ENCODE peak calls at places on chromosomes 11 and 22, in six cellular contexts. S is spleen, Z is body of pancreas, V is cardiac muscle cell, Q is breast epithelium, H is IMR-90. X is an unnamed sample. For H3K4me1 and H3K36me3, the result is how much of the 10 kb centered on the place peaks cover.

GRCh38 chr11:117538731-117539130 is 211.1 kb downstream of the CEP164 start:
- DNase-seq in H (no peak), V (no peak), Q (no peak), Z (no peak), S (no peak), X (no peak)

GRCh38 chr22:19228174-19228573 is 49.6 kb upstream of the SLC25A1 start:
- DNase-seq in S (no peak), V (no peak), Q (no peak), H (no peak), Z (no peak), X (no peak)

GRCh38 chr11:43943931-43944751 is 1.7 kb downstream of the C11orf96 start:
- DNase-seq in S (peak), V (peak), Q (no peak), H (peak), Z (no peak), X (no peak)

GRCh38 chr11:23875407-23875950 is 621.4 kb upstream of the LUZP2 start:
- DNase-seq in H (peak), S (no peak), Q (no peak), V (peak), Z (no peak), X (no peak)

GRCh38 chr22:19448739-19449421 is 1.4 kb upstream of the C22orf39 start:
- DNase-seq in Q (no peak), V (no peak), Z (no peak), S (no peak), H (no peak), X (no peak)

GRCh38 chr11:113994077-113994954 is 19.4 kb downstream of the HTR3A start:
- DNase-seq in Q (no peak), Z (peak), V (peak), S (peak), H (no peak), X (no peak)

GRCh38 chr11:95337972-95338429 is 107.0 kb upstream of the SESN3 start:
- DNase-seq in Q (no peak), V (no peak), H (no peak), S (no peak), Z (no peak), X (no peak)

GRCh38 chr22:46051646-46052045 is 74.7 kb upstream of the WNT7B start:
- DNase-seq in Q (no peak), Z (no peak), H (no peak), V (no peak), S (peak), X (peak)

GRCh38 chr11:3222003-3222855 is 3.6 kb upstream of the MRGPRG start:
- DNase-seq in Z (no peak), H (no peak), Q (no peak), S (peak), V (no peak), X (no peak)

GRCh38 chr22:32473388-32473952 is 1.1 kb upstream of the FBXO7 start:
- DNase-seq in Z (no peak), Q (no peak), S (no peak), H (peak), V (peak), X (no peak)

GRCh38 chr11:95853138-95853537 is 62.8 kb downstream of the CEP57 start:
- DNase-seq in H (no peak), Z (no peak), V (no peak), Q (no peak), S (no peak), X (no peak)

GRCh38 chr22:19970479-19971275 is 29.1 kb upstream of the TXNRD2 start:
- DNase-seq in V (peak), S (peak), Z (peak), H (peak), Q (no peak), X (peak)

GRCh38 chr11:36162909-36163434 is 126.3 kb downstream of the COMMD9 start:
- DNase-seq in V (peak), Z (peak), S (no peak), Q (no peak), H (no peak), X (peak)

GRCh38 chr11:35567737-35568465 is 42.5 kb upstream of the PAMR1 start:
- DNase-seq in Z (peak), H (peak), S (no peak), V (no peak), Q (peak), X (no peak)

GRCh38 chr22:35928273-35928798 is 100.3 kb downstream of the RBFOX2 start:
- DNase-seq in V (no peak), Q (no peak), Z (no peak), S (no peak), H (no peak), X (no peak)

GRCh38 chr11:96315476-96315875 is 27.5 kb downstream of the MAML2 start:
- DNase-seq in S (no peak), H (no peak), Q (no peak), Z (no peak), V (no peak), X (no peak)

GRCh38 chr11:61131998-61132555 is 29.1 kb downstream of the VPS37C start:
- DNase-seq in Z (no peak), S (no peak), H (no peak), Q (no peak), V (no peak), X (no peak)

GRCh38 chr11:13944801-13945505 is 17.6 kb upstream of the SPON1 start:
- DNase-seq in Q (no peak), Z (no peak), S (no peak), H (no peak), V (no peak), X (no peak)

GRCh38 chr11:33268945-33269567 is 11.9 kb downstream of the HIPK3 start:
- DNase-seq in Z (no peak), Q (no peak), V (peak), H (peak), S (no peak), X (no peak)

GRCh38 chr11:66051766-66052663 is at the start of gene SF3B2:
- DNase-seq in Q (peak), V (peak), S (peak), H (peak), Z (peak), X (peak)

GRCh38 chr11:64165842-64166635 is at the start of gene MACROD1:
- DNase-seq in H (peak), V (peak), Z (peak), Q (peak), S (peak), X (peak)

GRCh38 chr11:39675171-39675570 is 1784.3 kb downstream of the LRRC4C start:
- DNase-seq in Z (no peak), V (no peak), S (no peak), Q (no peak), H (no peak), X (no peak)

GRCh38 chr11:115496892-115497291 is 7.3 kb downstream of the CADM1 start:
- DNase-seq in S (no peak), H (no peak), Z (no peak), Q (no peak), V (no peak), X (no peak)

GRCh38 chr11:104918113-104918824 is 20.0 kb upstream of the CASP12 start:
- DNase-seq in Q (no peak), H (peak), Z (no peak), S (no peak), V (peak), X (no peak)

GRCh38 chr22:40324468-40325305 is 21.6 kb upstream of the ADSL start:
- DNase-seq in H (no peak), Z (no peak), V (no peak), Q (no peak), S (peak), X (no peak)

GRCh38 chr22:32803020-32803758 is 1.7 kb downstream of the TIMP3 start:
- DNase-seq in Q (no peak), S (no peak), V (no peak), H (peak), Z (no peak), X (peak)

GRCh38 chr11:27372159-27372558 is 9.1 kb upstream of the CCDC34 start:
- DNase-seq in Z (no peak), S (no peak), H (no peak), Q (no peak), V (no peak), X (no peak)

GRCh38 chr11:110773442-110773841 is 61.2 kb upstream of the ARHGAP20 start:
- DNase-seq in H (no peak), Q (no peak), S (no peak), V (no peak), Z (no peak), X (no peak)

GRCh38 chr11:14304601-14305000 is 54.4 kb downstream of the RRAS2 start:
- DNase-seq in Z (no peak), H (no peak), Q (no peak), V (no peak), S (no peak), X (no peak)

GRCh38 chr11:116114198-116114651 is 610.0 kb upstream of the CADM1 start:
- DNase-seq in Q (no peak), V (no peak), Z (no peak), H (no peak), S (no peak), X (no peak)

GRCh38 chr11:64472593-64473455 is 113.9 kb downstream of the RPS6KA4 start:
- DNase-seq in Z (peak), V (peak), Q (no peak), S (no peak), H (no peak), X (no peak)

GRCh38 chr11:19432370-19433163 is 191.8 kb upstream of the E2F8 start:
- DNase-seq in H (peak), V (peak), Q (no peak), Z (no peak), S (no peak), X (no peak)
- H3K4me1 ChIP-seq in H (under half), V (under half), Q (under half), Z (under half), S (under half), X (under half)

GRCh38 chr11:1656061-1656441 is 26.5 kb downstream of the KRTAP5-5 start:
- DNase-seq in H (no peak), V (no peak), S (peak), Q (no peak), Z (no peak), X (no peak)
- H3K27ac ChIP-seq in H (no peak), V (no peak), S (no peak), Q (no peak), Z (no peak), X (no peak)

DNA sequence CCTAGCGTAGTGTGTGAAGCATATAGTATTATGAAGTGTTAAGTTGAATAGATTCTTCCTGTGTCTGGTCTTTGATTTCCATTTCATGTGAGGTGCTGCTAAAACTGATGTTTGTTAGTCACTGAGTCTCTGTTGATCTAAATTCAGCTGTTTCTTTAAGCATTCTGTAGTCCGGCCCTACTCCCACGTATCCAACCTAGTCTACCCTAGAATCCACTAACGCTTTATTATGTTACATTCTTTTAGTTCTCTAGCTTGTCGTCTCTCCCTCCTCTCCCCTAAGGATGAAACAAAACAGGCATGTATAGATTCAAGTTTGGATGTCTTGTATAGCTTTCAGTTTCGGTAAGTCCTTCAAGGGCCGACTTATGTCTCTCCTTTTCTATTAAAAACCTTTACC is 4.1 kb downstream of the WEE1 start:
- DNase-seq in H (peak), S (no peak), V (peak), Q (no peak), Z (no peak), X (no peak)
- H3K36me3 ChIP-seq in H (under half), S (under half), V (under half), Q (under half), Z (under half), X (under half)

GRCh38 chr11:44963948-44964347 is 13.3 kb upstream of the TP53I11 start:
- DNase-seq in V (no peak), Q (no peak), S (no peak), H (no peak), Z (no peak), X (no peak)

GRCh38 chr11:44960200-44960845 is 9.6 kb upstream of the TP53I11 start:
- DNase-seq in V (no peak), S (no peak), Z (no peak), Q (no peak), H (no peak), X (no peak)

GRCh38 chr11:44963071-44963575 is 12.4 kb upstream of the TP53I11 start:
- DNase-seq in Q (no peak), V (no peak), Z (no peak), S (no peak), H (no peak), X (no peak)

GRCh38 chr11:44962464-44962863 is 11.8 kb upstream of the TP53I11 start:
- DNase-seq in H (no peak), Q (no peak), S (no peak), Z (no peak), V (no peak), X (no peak)

DNA sequence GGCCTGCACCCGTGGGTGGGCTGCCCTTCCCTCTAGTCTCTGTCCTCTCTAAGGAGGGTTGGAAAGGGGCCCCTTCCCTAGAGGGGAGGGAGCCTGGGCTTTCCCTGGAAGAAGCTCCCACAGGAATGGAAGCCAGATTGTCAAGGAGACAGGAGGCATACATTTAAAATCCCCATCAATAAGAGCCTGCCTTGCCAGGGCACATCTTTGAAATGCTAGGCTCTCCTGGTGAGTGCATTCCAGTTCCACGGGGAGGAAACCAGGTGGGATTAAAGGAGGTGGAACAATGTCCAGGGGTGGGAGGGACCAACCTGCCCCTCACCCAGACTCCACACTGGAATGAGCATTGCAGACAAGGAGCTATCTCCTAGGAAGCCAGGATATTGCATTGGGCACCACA is 11.2 kb upstream of the TP53I11 start:
- DNase-seq in H (no peak), S (no peak), V (no peak), Z (no peak), Q (no peak), X (no peak)
- H3K4me1 ChIP-seq in H (under half), S (under half), V (under half), Z (under half), Q (under half), X (under half)

X was measured in left ventricle myocardium inferior.